ENCODE peak calls at places on chromosomes 13 and 19, in six cellular contexts. One of them, this sample, is unnamed.

GRCh38 chr19:38661166-38661565 is 13.7 kb downstream of the ACTN4 start:
- DNase-seq in germinal center: no peak
- DNase-seq in astrocyte of the spinal cord: no peak
- DNase-seq in heart left ventricle: no peak
- DNase-seq in activated T-helper 2 cell treated with anti-CD3 and anti-CD28 coated beads, Interferon-gamma antibody, Interleukin-2, Interleukin-4, amounts not matched to agents 10 μg/mL and 5 μg/mL and 100 μg/mL, durations not matched to agents 14 hours and 24 hours and 36 hours: no peak
- DNase-seq in mesothelial cell of epicardium: no peak
- DNase-seq in this sample: no peak

GRCh38 chr13:91135949-91136348 is 211.5 kb upstream of the MIR17HG start:
- DNase-seq in heart left ventricle: no peak
- DNase-seq in mesothelial cell of epicardium: no peak
- DNase-seq in germinal center: no peak
- DNase-seq in activated T-helper 2 cell treated with anti-CD3 and anti-CD28 coated beads, Interferon-gamma antibody, Interleukin-2, Interleukin-4, amounts not matched to agents 10 μg/mL and 5 μg/mL and 100 μg/mL, durations not matched to agents 14 hours and 24 hours and 36 hours: no peak
- DNase-seq in astrocyte of the spinal cord: no peak
- DNase-seq in this sample: no peak

GRCh38 chr13:25764378-25764777 is 287.4 kb downstream of the SHISA2 start:
- DNase-seq in germinal center: no peak
- DNase-seq in heart left ventricle: no peak
- DNase-seq in astrocyte of the spinal cord: no peak
- DNase-seq in mesothelial cell of epicardium: no peak
- DNase-seq in activated T-helper 2 cell treated with anti-CD3 and anti-CD28 coated beads, Interferon-gamma antibody, Interleukin-2, Interleukin-4, amounts not matched to agents 10 μg/mL and 5 μg/mL and 100 μg/mL, durations not matched to agents 14 hours and 24 hours and 36 hours: no peak
- DNase-seq in this sample: no peak

GRCh38 chr19:50490411-50490811 is 13.8 kb upstream of the GARIN5A start:
- DNase-seq in heart left ventricle: peak; percentile 16
- DNase-seq in germinal center: no peak
- DNase-seq in mesothelial cell of epicardium: no peak
- DNase-seq in astrocyte of the spinal cord: no peak
- DNase-seq in activated T-helper 2 cell treated with anti-CD3 and anti-CD28 coated beads, Interferon-gamma antibody, Interleukin-2, Interleukin-4, amounts not matched to agents 10 μg/mL and 5 μg/mL and 100 μg/mL, durations not matched to agents 14 hours and 24 hours and 36 hours: no peak
- DNase-seq in this sample: no peak

GRCh38 chr13:43229506-43229905 is 206.1 kb downstream of the DNAJC15 start:
- DNase-seq in astrocyte of the spinal cord: peak; percentile 70
- DNase-seq in germinal center: no peak
- DNase-seq in heart left ventricle: no peak
- DNase-seq in activated T-helper 2 cell treated with anti-CD3 and anti-CD28 coated beads, Interferon-gamma antibody, Interleukin-2, Interleukin-4, amounts not matched to agents 10 μg/mL and 5 μg/mL and 100 μg/mL, durations not matched to agents 14 hours and 24 hours and 36 hours: no peak
- DNase-seq in mesothelial cell of epicardium: no peak
- DNase-seq in this sample: no peak

GRCh38 chr19:3838661-3839060 is 30.2 kb downstream of the ZFR2 start:
- DNase-seq in astrocyte of the spinal cord: no peak
- DNase-seq in mesothelial cell of epicardium: no peak
- DNase-seq in activated T-helper 2 cell treated with anti-CD3 and anti-CD28 coated beads, Interferon-gamma antibody, Interleukin-2, Interleukin-4, amounts not matched to agents 10 μg/mL and 5 μg/mL and 100 μg/mL, durations not matched to agents 14 hours and 24 hours and 36 hours: no peak
- DNase-seq in germinal center: no peak
- DNase-seq in heart left ventricle: no peak
- DNase-seq in this sample: no peak

GRCh38 chr13:27338207-27338606 is 67.6 kb downstream of the RASL11A start:
- DNase-seq in astrocyte of the spinal cord: no peak
- DNase-seq in heart left ventricle: no peak
- DNase-seq in germinal center: no peak
- DNase-seq in activated T-helper 2 cell treated with anti-CD3 and anti-CD28 coated beads, Interferon-gamma antibody, Interleukin-2, Interleukin-4, amounts not matched to agents 10 μg/mL and 5 μg/mL and 100 μg/mL, durations not matched to agents 14 hours and 24 hours and 36 hours: no peak
- DNase-seq in mesothelial cell of epicardium: no peak
- DNase-seq in this sample: no peak

GRCh38 chr19:1538978-1539377 is 15.1 kb downstream of the PLK5 start:
- DNase-seq in mesothelial cell of epicardium: no peak
- DNase-seq in activated T-helper 2 cell treated with anti-CD3 and anti-CD28 coated beads, Interferon-gamma antibody, Interleukin-2, Interleukin-4, amounts not matched to agents 10 μg/mL and 5 μg/mL and 100 μg/mL, durations not matched to agents 14 hours and 24 hours and 36 hours: no peak
- DNase-seq in astrocyte of the spinal cord: no peak
- DNase-seq in germinal center: no peak
- DNase-seq in heart left ventricle: no peak
- DNase-seq in this sample: no peak

GRCh38 chr13:19864339-19865309 is 1.2 kb upstream of the ZMYM5 start:
- DNase-seq in mesothelial cell of epicardium: peak; percentile 37
- DNase-seq in activated T-helper 2 cell treated with anti-CD3 and anti-CD28 coated beads, Interferon-gamma antibody, Interleukin-2, Interleukin-4, amounts not matched to agents 10 μg/mL and 5 μg/mL and 100 μg/mL, durations not matched to agents 14 hours and 24 hours and 36 hours: peak; percentile 67
- DNase-seq in germinal center: peak; percentile 69
- DNase-seq in astrocyte of the spinal cord: peak; percentile 77
- DNase-seq in heart left ventricle: peak; percentile 68
- DNase-seq in this sample: peak; percentile 76

GRCh38 chr13:20303636-20304035 is 71.5 kb upstream of the GJB6 start:
- DNase-seq in mesothelial cell of epicardium: no peak
- DNase-seq in activated T-helper 2 cell treated with anti-CD3 and anti-CD28 coated beads, Interferon-gamma antibody, Interleukin-2, Interleukin-4, amounts not matched to agents 10 μg/mL and 5 μg/mL and 100 μg/mL, durations not matched to agents 14 hours and 24 hours and 36 hours: no peak
- DNase-seq in astrocyte of the spinal cord: peak; percentile 22
- DNase-seq in heart left ventricle: no peak
- DNase-seq in germinal center: no peak
- DNase-seq in this sample: no peak

GRCh38 chr13:55566779-55567178 is 1573.9 kb upstream of the PRR20A start:
- DNase-seq in astrocyte of the spinal cord: no peak
- DNase-seq in activated T-helper 2 cell treated with anti-CD3 and anti-CD28 coated beads, Interferon-gamma antibody, Interleukin-2, Interleukin-4, amounts not matched to agents 10 μg/mL and 5 μg/mL and 100 μg/mL, durations not matched to agents 14 hours and 24 hours and 36 hours: no peak
- DNase-seq in germinal center: no peak
- DNase-seq in mesothelial cell of epicardium: no peak
- DNase-seq in heart left ventricle: no peak
- DNase-seq in this sample: no peak

GRCh38 chr19:14871619-14872230 is 14.2 kb downstream of the OR7A17 start:
- DNase-seq in activated T-helper 2 cell treated with anti-CD3 and anti-CD28 coated beads, Interferon-gamma antibody, Interleukin-2, Interleukin-4, amounts not matched to agents 10 μg/mL and 5 μg/mL and 100 μg/mL, durations not matched to agents 14 hours and 24 hours and 36 hours: no peak
- DNase-seq in heart left ventricle: no peak
- DNase-seq in mesothelial cell of epicardium: no peak
- DNase-seq in astrocyte of the spinal cord: peak; percentile 4
- DNase-seq in germinal center: peak; percentile 26
- DNase-seq in this sample: no peak

GRCh38 chr19:10699650-10700335 is 1.4 kb upstream of the QTRT1 start:
- DNase-seq in mesothelial cell of epicardium: no peak
- DNase-seq in germinal center: peak; percentile 69
- DNase-seq in astrocyte of the spinal cord: peak; percentile 48
- DNase-seq in activated T-helper 2 cell treated with anti-CD3 and anti-CD28 coated beads, Interferon-gamma antibody, Interleukin-2, Interleukin-4, amounts not matched to agents 10 μg/mL and 5 μg/mL and 100 μg/mL, durations not matched to agents 14 hours and 24 hours and 36 hours: peak; percentile 49
- DNase-seq in heart left ventricle: no peak
- DNase-seq in this sample: no peak

GRCh38 chr13:23790591-23791170 is 98.5 kb downstream of the MIPEP start:
- DNase-seq in germinal center: no peak
- DNase-seq in mesothelial cell of epicardium: no peak
- DNase-seq in astrocyte of the spinal cord: peak; percentile 95
- DNase-seq in heart left ventricle: no peak
- DNase-seq in activated T-helper 2 cell treated with anti-CD3 and anti-CD28 coated beads, Interferon-gamma antibody, Interleukin-2, Interleukin-4, amounts not matched to agents 10 μg/mL and 5 μg/mL and 100 μg/mL, durations not matched to agents 14 hours and 24 hours and 36 hours: no peak
- DNase-seq in this sample: no peak

GRCh38 chr19:31356587-31357314 is 7.5 kb upstream of the TSHZ3 start:
- DNase-seq in astrocyte of the spinal cord: no peak
- DNase-seq in activated T-helper 2 cell treated with anti-CD3 and anti-CD28 coated beads, Interferon-gamma antibody, Interleukin-2, Interleukin-4, amounts not matched to agents 10 μg/mL and 5 μg/mL and 100 μg/mL, durations not matched to agents 14 hours and 24 hours and 36 hours: no peak
- DNase-seq in mesothelial cell of epicardium: no peak
- DNase-seq in germinal center: peak; percentile 22
- DNase-seq in heart left ventricle: no peak
- DNase-seq in this sample: no peak

GRCh38 chr19:55095260-55096060 is 19.8 kb downstream of the EPS8L1 start:
- DNase-seq in heart left ventricle: no peak
- DNase-seq in germinal center: no peak
- DNase-seq in activated T-helper 2 cell treated with anti-CD3 and anti-CD28 coated beads, Interferon-gamma antibody, Interleukin-2, Interleukin-4, amounts not matched to agents 10 μg/mL and 5 μg/mL and 100 μg/mL, durations not matched to agents 14 hours and 24 hours and 36 hours: no peak
- DNase-seq in mesothelial cell of epicardium: no peak
- DNase-seq in astrocyte of the spinal cord: no peak
- DNase-seq in this sample: no peak

GRCh38 chr13:48448963-48449614 is 36.2 kb upstream of the LPAR6 start:
- DNase-seq in astrocyte of the spinal cord: peak; percentile 69
- DNase-seq in heart left ventricle: no peak
- DNase-seq in germinal center: no peak
- DNase-seq in mesothelial cell of epicardium: no peak
- DNase-seq in activated T-helper 2 cell treated with anti-CD3 and anti-CD28 coated beads, Interferon-gamma antibody, Interleukin-2, Interleukin-4, amounts not matched to agents 10 μg/mL and 5 μg/mL and 100 μg/mL, durations not matched to agents 14 hours and 24 hours and 36 hours: no peak
- DNase-seq in this sample: no peak

GRCh38 chr13:60312851-60313505 is 84.0 kb upstream of the TDRD3 start:
- DNase-seq in astrocyte of the spinal cord: no peak
- DNase-seq in mesothelial cell of epicardium: no peak
- DNase-seq in germinal center: no peak
- DNase-seq in heart left ventricle: no peak
- DNase-seq in activated T-helper 2 cell treated with anti-CD3 and anti-CD28 coated beads, Interferon-gamma antibody, Interleukin-2, Interleukin-4, amounts not matched to agents 10 μg/mL and 5 μg/mL and 100 μg/mL, durations not matched to agents 14 hours and 24 hours and 36 hours: no peak
- DNase-seq in this sample: no peak